ENCODE peak calls at places on chromosomes 6 and 20, in eight cellular contexts. One of them, this sample, is unnamed.

GRCh38 chr6:135162678-135163439 is 18.2 kb upstream of the MYB start:
- DNase-seq in tibial nerve: no peak
- DNase-seq in ovary: no peak
- DNase-seq in lower leg skin: no peak
- DNase-seq in prostate gland: no peak
- DNase-seq in breast epithelium: no peak
- DNase-seq in IMR-90: no peak
- DNase-seq in transverse colon: peak
- DNase-seq in this sample: no peak

GRCh38 chr6:27814665-27815424 is 97.4 kb downstream of the OR2B2 start:
- DNase-seq in tibial nerve: peak
- DNase-seq in ovary: peak
- DNase-seq in lower leg skin: peak
- DNase-seq in prostate gland: peak
- DNase-seq in breast epithelium: no peak
- DNase-seq in IMR-90: peak
- DNase-seq in transverse colon: peak
- DNase-seq in this sample: peak

GRCh38 chr6:2109796-2110195 is 135.6 kb downstream of the GMDS start:
- DNase-seq in tibial nerve: no peak
- DNase-seq in ovary: no peak
- DNase-seq in lower leg skin: no peak
- DNase-seq in prostate gland: no peak
- DNase-seq in breast epithelium: no peak
- DNase-seq in IMR-90: no peak
- DNase-seq in transverse colon: no peak
- DNase-seq in this sample: no peak

GRCh38 chr20:40006168-40006860 is 682.7 kb downstream of the MAFB start:
- DNase-seq in tibial nerve: no peak
- DNase-seq in ovary: no peak
- DNase-seq in lower leg skin: no peak
- DNase-seq in prostate gland: no peak
- DNase-seq in breast epithelium: no peak
- DNase-seq in IMR-90: no peak
- DNase-seq in transverse colon: no peak
- DNase-seq in this sample: no peak

GRCh38 chr6:36639171-36639808 is 39.2 kb upstream of the CDKN1A start:
- DNase-seq in tibial nerve: no peak
- DNase-seq in ovary: no peak
- DNase-seq in lower leg skin: no peak
- DNase-seq in prostate gland: no peak
- DNase-seq in breast epithelium: no peak
- DNase-seq in IMR-90: no peak
- DNase-seq in transverse colon: no peak
- DNase-seq in this sample: no peak

GRCh38 chr20:36818831-36819230 is 45.3 kb upstream of the DSN1 start:
- DNase-seq in tibial nerve: no peak
- DNase-seq in ovary: no peak
- DNase-seq in lower leg skin: no peak
- DNase-seq in prostate gland: no peak
- DNase-seq in breast epithelium: no peak
- DNase-seq in IMR-90: no peak
- DNase-seq in transverse colon: no peak
- DNase-seq in this sample: no peak

GRCh38 chr6:149122850-149123821 is 194.4 kb upstream of the TAB2 start:
- DNase-seq in tibial nerve: no peak
- DNase-seq in ovary: no peak
- DNase-seq in lower leg skin: no peak
- DNase-seq in prostate gland: no peak
- DNase-seq in breast epithelium: no peak
- DNase-seq in IMR-90: no peak
- DNase-seq in transverse colon: no peak
- DNase-seq in this sample: no peak

GRCh38 chr6:107830060-107830459 is 5.9 kb upstream of the SCML4 start:
- DNase-seq in tibial nerve: no peak
- DNase-seq in ovary: no peak
- DNase-seq in lower leg skin: no peak
- DNase-seq in prostate gland: no peak
- DNase-seq in breast epithelium: no peak
- DNase-seq in IMR-90: no peak
- DNase-seq in transverse colon: no peak
- DNase-seq in this sample: no peak

GRCh38 chr6:39339111-39339510 is 16.6 kb upstream of the KCNK16 start:
- DNase-seq in tibial nerve: no peak
- DNase-seq in ovary: no peak
- DNase-seq in lower leg skin: no peak
- DNase-seq in prostate gland: no peak
- DNase-seq in breast epithelium: no peak
- DNase-seq in IMR-90: no peak
- DNase-seq in transverse colon: no peak
- DNase-seq in this sample: no peak

GRCh38 chr6:122609881-122610689 is at the start of gene PKIB:
- DNase-seq in tibial nerve: peak
- DNase-seq in ovary: peak
- DNase-seq in lower leg skin: peak
- DNase-seq in prostate gland: peak
- DNase-seq in breast epithelium: peak
- DNase-seq in IMR-90: peak
- DNase-seq in transverse colon: peak
- DNase-seq in this sample: peak

GRCh38 chr20:10216146-10216741 is 2.4 kb upstream of the SNAP25 start:
- DNase-seq in tibial nerve: no peak
- DNase-seq in ovary: no peak
- DNase-seq in lower leg skin: no peak
- DNase-seq in prostate gland: no peak
- DNase-seq in breast epithelium: no peak
- DNase-seq in IMR-90: peak
- DNase-seq in transverse colon: no peak
- DNase-seq in this sample: no peak

DNA sequence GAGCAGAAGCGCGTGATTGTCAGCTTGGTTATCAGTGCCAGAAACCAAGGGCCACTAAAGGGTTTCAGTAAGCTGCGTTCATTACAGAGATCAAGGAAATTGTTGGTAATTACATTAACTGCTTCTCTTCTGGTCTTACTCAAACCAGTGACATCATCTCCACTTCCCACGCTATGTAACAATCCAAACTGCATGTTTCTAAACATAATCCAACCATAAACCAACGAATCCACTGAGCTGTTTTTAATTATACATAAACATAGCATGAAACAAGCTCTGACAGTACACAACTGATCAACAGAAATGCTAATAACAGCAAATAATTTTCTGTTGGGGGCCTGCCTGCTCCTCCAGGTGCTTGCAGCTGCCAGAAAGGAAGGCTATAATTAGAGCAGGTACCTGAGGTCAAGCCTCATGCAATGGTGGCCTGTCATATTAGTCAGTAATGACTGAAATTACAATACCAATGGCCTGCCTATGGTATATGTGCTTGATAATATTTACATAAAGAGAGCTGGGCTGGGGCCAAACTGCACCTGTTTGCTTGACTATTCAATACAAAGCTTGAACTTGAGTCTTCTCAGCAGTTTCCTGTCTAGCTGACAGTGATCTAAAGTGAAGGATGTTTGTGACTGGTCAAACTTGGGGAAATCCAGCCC is 40.1 kb downstream of the ILRUN start:
- DNase-seq in tibial nerve: peak
- DNase-seq in ovary: no peak
- DNase-seq in lower leg skin: no peak
- DNase-seq in prostate gland: peak
- DNase-seq in breast epithelium: no peak
- DNase-seq in IMR-90: peak
- DNase-seq in transverse colon: peak
- DNase-seq in this sample: peak
- TF ChIP-seq POLR2A in tibial nerve: no peak
- TF ChIP-seq POLR2A in ovary: no peak
- TF ChIP-seq POLR2A in lower leg skin: no peak
- TF ChIP-seq POLR2A in prostate gland: no peak
- TF ChIP-seq POLR2A in breast epithelium: no peak
- TF ChIP-seq POLR2A in IMR-90: no peak
- TF ChIP-seq POLR2A in transverse colon: no peak
- TF ChIP-seq POLR2A in this sample: no peak

GRCh38 chr20:16441526-16442164 is 131.6 kb downstream of the KIF16B start:
- DNase-seq in tibial nerve: no peak
- DNase-seq in ovary: no peak
- DNase-seq in lower leg skin: no peak
- DNase-seq in prostate gland: no peak
- DNase-seq in breast epithelium: no peak
- DNase-seq in IMR-90: no peak
- DNase-seq in transverse colon: no peak
- DNase-seq in this sample: no peak
- H3K4me3 ChIP-seq in tibial nerve: no peak
- H3K4me3 ChIP-seq in ovary: no peak
- H3K4me3 ChIP-seq in lower leg skin: no peak
- H3K4me3 ChIP-seq in prostate gland: no peak
- H3K4me3 ChIP-seq in breast epithelium: no peak
- H3K4me3 ChIP-seq in IMR-90: no peak
- H3K4me3 ChIP-seq in transverse colon: no peak
- H3K4me3 ChIP-seq in this sample: no peak

GRCh38 chr6:42896178-42896719 is 16.8 kb downstream of the RPL7L1 start:
- DNase-seq in tibial nerve: no peak
- DNase-seq in ovary: no peak
- DNase-seq in lower leg skin: no peak
- DNase-seq in prostate gland: no peak
- DNase-seq in breast epithelium: no peak
- DNase-seq in IMR-90: no peak
- DNase-seq in transverse colon: no peak
- DNase-seq in this sample: no peak

GRCh38 chr6:42885702-42886101 is 6.3 kb downstream of the RPL7L1 start:
- DNase-seq in tibial nerve: no peak
- DNase-seq in ovary: no peak
- DNase-seq in lower leg skin: no peak
- DNase-seq in prostate gland: no peak
- DNase-seq in breast epithelium: no peak
- DNase-seq in IMR-90: no peak
- DNase-seq in transverse colon: no peak
- DNase-seq in this sample: no peak

GRCh38 chr6:42889815-42890214 is 10.4 kb downstream of the RPL7L1 start:
- DNase-seq in tibial nerve: no peak
- DNase-seq in ovary: no peak
- DNase-seq in lower leg skin: no peak
- DNase-seq in prostate gland: no peak
- DNase-seq in breast epithelium: no peak
- DNase-seq in IMR-90: no peak
- DNase-seq in transverse colon: no peak
- DNase-seq in this sample: no peak

GRCh38 chr6:42891199-42891722 is 11.8 kb downstream of the RPL7L1 start:
- DNase-seq in tibial nerve: no peak
- DNase-seq in ovary: no peak
- DNase-seq in lower leg skin: no peak
- DNase-seq in prostate gland: no peak
- DNase-seq in breast epithelium: no peak
- DNase-seq in IMR-90: no peak
- DNase-seq in transverse colon: no peak
- DNase-seq in this sample: no peak

GRCh38 chr6:42890311-42891198 is 11.1 kb downstream of the RPL7L1 start:
- DNase-seq in tibial nerve: peak
- DNase-seq in ovary: peak
- DNase-seq in lower leg skin: peak
- DNase-seq in prostate gland: peak
- DNase-seq in breast epithelium: peak
- DNase-seq in IMR-90: peak
- DNase-seq in transverse colon: peak
- DNase-seq in this sample: peak
- TF ChIP-seq POLR2A in tibial nerve: peak
- TF ChIP-seq POLR2A in ovary: no peak
- TF ChIP-seq POLR2A in lower leg skin: no peak
- TF ChIP-seq POLR2A in prostate gland: peak
- TF ChIP-seq POLR2A in breast epithelium: peak
- TF ChIP-seq POLR2A in IMR-90: peak
- TF ChIP-seq POLR2A in transverse colon: peak
- TF ChIP-seq POLR2A in this sample: peak

DNA sequence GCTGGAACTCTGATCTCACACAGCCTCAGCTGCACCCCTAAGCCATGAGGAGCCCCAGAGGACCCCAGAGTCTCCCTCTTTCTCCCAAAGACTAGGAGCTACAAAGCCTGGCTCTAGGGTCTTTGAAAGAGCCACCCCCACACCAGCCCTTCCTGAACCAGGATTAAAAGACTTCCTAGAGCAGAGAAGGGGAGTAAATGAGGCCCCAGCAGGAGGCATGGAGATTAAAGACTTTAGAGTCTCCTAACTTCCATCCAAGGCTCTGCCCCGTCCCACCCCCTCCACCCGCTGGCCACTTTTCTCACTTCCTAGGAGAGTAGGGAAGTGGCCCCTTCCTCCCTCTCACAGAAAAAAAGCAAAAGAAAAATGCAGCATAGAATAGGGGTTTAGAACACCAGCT is 1.7 kb downstream of the PREX1 start:
- DNase-seq in tibial nerve: no peak
- DNase-seq in ovary: no peak
- DNase-seq in lower leg skin: no peak
- DNase-seq in prostate gland: no peak
- DNase-seq in breast epithelium: no peak
- DNase-seq in IMR-90: no peak
- DNase-seq in transverse colon: no peak
- DNase-seq in this sample: no peak
- H3K4me3 ChIP-seq in tibial nerve: peak
- H3K4me3 ChIP-seq in ovary: no peak
- H3K4me3 ChIP-seq in lower leg skin: no peak
- H3K4me3 ChIP-seq in prostate gland: peak
- H3K4me3 ChIP-seq in breast epithelium: peak
- H3K4me3 ChIP-seq in IMR-90: no peak
- H3K4me3 ChIP-seq in transverse colon: peak
- H3K4me3 ChIP-seq in this sample: no peak

This sample was measured in body of pancreas.